ENCODE peak calls at places on chromosomes 4 and X, in nine cellular contexts. M is GM23338; T is CD8-positive, alpha-beta memory T cell; C is breast epithelium; H is pancreas; Z is GM23248; X is IMR-90; K is vagina; N is neural progenitor cell. O is an unnamed sample. For H3K4me1, the result is how much of the 10 kb centered on the place peaks cover.

GRCh38 chrX:72280210-72280882 is 3.3 kb upstream of the RPS4X start:
- DNase-seq in M (no peak), T (no peak), C (no peak), H (no peak), Z (peak), X (peak), K (no peak), N (no peak), O (no peak)

GRCh38 chr4:40003986-40004385 is 26.3 kb upstream of the PDS5A start:
- DNase-seq in M (no peak), T (no peak), C (no peak), H (no peak), Z (peak), X (peak), K (no peak), N (no peak), O (no peak)

GRCh38 chrX:104335765-104336164 is 81.0 kb upstream of the ESX1 start:
- DNase-seq in M (no peak), T (no peak), C (no peak), H (no peak), Z (peak), X (peak), K (no peak), N (no peak), O (no peak)

GRCh38 chr4:3346146-3346545 is 53.3 kb downstream of the RGS12 start:
- DNase-seq in M (peak), T (peak), C (peak), H (no peak), Z (peak), X (peak), K (peak), N (peak), O (no peak)

GRCh38 chrX:123665197-123665596 is 67.7 kb downstream of the THOC2 start:
- DNase-seq in M (no peak), T (no peak), C (no peak), H (no peak), Z (peak), X (no peak), K (no peak), N (no peak), O (no peak)

GRCh38 chr4:107838138-107838618 is 13.4 kb downstream of the SGMS2 start:
- DNase-seq in M (no peak), T (no peak), C (no peak), H (no peak), Z (peak), X (peak), K (no peak), N (no peak), O (no peak)

GRCh38 chr4:150224896-150225591 is 146.8 kb downstream of the DCLK2 start:
- DNase-seq in M (peak), T (no peak), C (no peak), H (no peak), Z (peak), X (peak), K (no peak), N (peak), O (no peak)

GRCh38 chrX:96182366-96182765 is 502.3 kb upstream of the DIAPH2 start:
- DNase-seq in M (peak), T (no peak), C (no peak), H (no peak), Z (peak), X (peak), K (no peak), N (peak), O (no peak)

GRCh38 chr4:120132935-120133334 is 66.3 kb upstream of the MAD2L1 start:
- DNase-seq in M (no peak), T (no peak), C (no peak), H (no peak), Z (no peak), X (peak), K (no peak), N (no peak), O (no peak)

GRCh38 chrX:13473666-13474516 is 95.5 kb upstream of the EGFL6 start:
- DNase-seq in M (no peak), T (peak), C (no peak), H (no peak), Z (peak), X (peak), K (no peak), N (peak), O (no peak)

GRCh38 chr4:58551676-58552075 is 1441.5 kb upstream of the IGFBP7 start:
- DNase-seq in M (no peak), T (no peak), C (no peak), H (no peak), Z (no peak), X (no peak), K (no peak), N (no peak), O (no peak)

GRCh38 chr4:24842356-24842755 is 47.0 kb downstream of the SOD3 start:
- DNase-seq in M (no peak), T (no peak), C (no peak), H (no peak), Z (no peak), X (peak), K (no peak), N (no peak), O (no peak)

GRCh38 chr4:173014113-173014558 is 154.5 kb upstream of the GALNT7 start:
- DNase-seq in M (peak), T (no peak), C (no peak), H (no peak), Z (peak), X (peak), K (no peak), N (peak), O (no peak)

GRCh38 chr4:120808475-120809141 is 113.9 kb downstream of the PRDM5 start:
- DNase-seq in M (no peak), T (no peak), C (no peak), H (peak), Z (no peak), X (no peak), K (no peak), N (no peak), O (no peak)

GRCh38 chrX:78513996-78514745 is 145.0 kb downstream of the RTL3 start:
- DNase-seq in M (peak), T (no peak), C (no peak), H (no peak), Z (no peak), X (no peak), K (no peak), N (peak), O (no peak)

GRCh38 chr4:141021397-141022194 is 111.7 kb downstream of the RNF150 start:
- DNase-seq in M (no peak), T (no peak), C (no peak), H (no peak), Z (no peak), X (no peak), K (no peak), N (no peak), O (no peak)
- H3K27ac ChIP-seq in M (no peak), T (no peak), C (peak), H (no peak), Z (no peak), X (no peak), K (peak), N (no peak), O (no peak)

DNA sequence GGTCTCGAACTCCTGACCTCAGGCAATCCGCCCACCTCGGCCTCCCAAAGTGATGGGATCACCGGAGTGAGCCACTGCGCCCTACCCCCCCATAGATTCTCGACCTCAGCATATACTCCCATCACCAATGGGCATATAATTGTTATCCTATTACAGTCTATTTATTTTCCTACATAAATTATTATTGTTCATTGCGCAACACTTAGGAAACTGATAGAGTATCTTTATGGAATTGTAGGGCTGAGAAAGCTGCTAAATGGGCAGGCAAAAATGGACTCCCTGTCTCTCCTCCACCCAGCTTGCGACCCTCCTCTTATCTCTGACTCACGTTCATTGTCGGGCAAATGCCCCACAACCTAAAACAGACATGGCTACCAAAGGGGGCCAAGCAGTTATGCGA is 1.0 kb downstream of the ERVMER34-1 start:
- DNase-seq in M (no peak), T (no peak), C (no peak), H (no peak), Z (no peak), X (no peak), K (no peak), N (no peak), O (no peak)
- H3K4me1 ChIP-seq in M (under half), T (under half), C (under half), H (under half), Z (under half), X (under half), K (under half), N (under half), O (under half)

DNA sequence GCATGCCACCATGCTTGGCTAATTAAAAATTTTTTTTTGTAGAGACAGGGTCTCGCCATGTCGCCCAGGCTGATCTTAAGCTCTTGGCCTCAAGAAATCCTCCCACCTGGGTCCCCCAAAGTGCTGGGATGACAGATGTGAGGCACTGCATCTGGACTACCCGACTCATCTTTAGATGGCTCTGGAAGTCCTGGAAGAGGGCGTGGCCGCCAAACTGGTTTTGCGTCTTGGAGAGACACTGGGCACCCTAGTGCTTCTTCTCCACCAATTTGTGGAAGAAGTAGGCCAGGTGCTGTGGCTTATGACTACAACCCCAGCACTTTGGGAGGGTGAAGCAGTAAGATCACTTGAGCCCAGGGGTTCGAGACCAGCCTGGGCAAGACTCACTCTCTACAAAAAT is 47.6 kb downstream of the HOPX start:
- DNase-seq in M (no peak), T (no peak), C (no peak), H (no peak), Z (no peak), X (no peak), K (no peak), N (no peak), O (no peak)
- H3K27ac ChIP-seq in M (no peak), T (no peak), C (no peak), H (no peak), Z (no peak), X (no peak), K (no peak), N (no peak), O (no peak)

DNA sequence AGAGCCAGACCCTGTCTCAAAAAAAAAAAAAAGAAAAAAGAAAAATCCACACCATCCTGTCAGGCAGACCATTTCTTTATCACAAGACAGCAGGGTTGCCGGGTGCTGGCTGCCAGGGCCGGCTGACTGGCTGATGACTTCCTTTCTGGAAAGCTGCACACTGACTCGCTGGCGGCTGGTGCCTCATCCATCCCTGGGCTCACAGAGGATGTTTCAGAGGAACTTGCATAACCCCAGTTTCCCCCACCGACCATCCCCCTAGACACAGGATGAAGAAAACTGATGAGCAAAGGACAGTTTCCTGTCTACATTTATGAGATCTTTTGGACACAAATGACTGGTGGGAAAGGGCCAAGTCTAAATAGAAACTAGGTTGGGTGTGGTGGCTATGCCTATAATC is 14.1 kb downstream of the HPSE start:
- DNase-seq in M (no peak), T (no peak), C (peak), H (no peak), Z (peak), X (peak), K (no peak), N (no peak), O (peak)
- H3K4me1 ChIP-seq in M (under half), T (under half), C (under half), H (under half), Z (under half), X (under half), K (under half), N (under half), O (under half)

DNA sequence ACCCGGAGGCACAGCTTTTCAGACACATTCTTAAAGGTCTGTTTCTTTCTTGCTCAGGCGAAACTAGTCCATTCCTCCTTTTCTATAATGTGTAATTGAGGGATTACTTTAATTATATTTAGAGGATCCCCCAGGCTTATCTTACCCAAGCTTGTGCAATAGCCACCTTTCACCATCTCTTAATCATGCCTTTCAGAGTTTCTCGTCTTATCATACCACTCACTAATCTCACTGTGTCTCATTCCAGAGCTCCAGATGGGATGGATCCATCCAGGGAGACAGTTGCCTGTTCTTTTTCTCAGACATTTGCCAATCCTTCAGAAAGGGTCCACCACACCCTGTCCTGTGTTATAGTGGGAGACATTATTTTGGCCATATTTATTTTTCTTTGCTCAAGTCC is 12.5 kb downstream of the SPARCL1 start:
- DNase-seq in M (no peak), T (no peak), C (no peak), H (no peak), Z (no peak), X (no peak), K (no peak), N (no peak), O (no peak)
- H3K27ac ChIP-seq in M (no peak), T (no peak), C (no peak), H (no peak), Z (no peak), X (no peak), K (peak), N (no peak), O (no peak)

GRCh38 chr4:159177265-159178146 is 74.6 kb downstream of the RAPGEF2 start:
- DNase-seq in M (no peak), T (no peak), C (no peak), H (no peak), Z (no peak), X (no peak), K (no peak), N (no peak), O (no peak)
- H3K4me1 ChIP-seq in M (half or more), T (under half), C (under half), H (under half), Z (under half), X (under half), K (under half), N (under half), O (under half)

DNA sequence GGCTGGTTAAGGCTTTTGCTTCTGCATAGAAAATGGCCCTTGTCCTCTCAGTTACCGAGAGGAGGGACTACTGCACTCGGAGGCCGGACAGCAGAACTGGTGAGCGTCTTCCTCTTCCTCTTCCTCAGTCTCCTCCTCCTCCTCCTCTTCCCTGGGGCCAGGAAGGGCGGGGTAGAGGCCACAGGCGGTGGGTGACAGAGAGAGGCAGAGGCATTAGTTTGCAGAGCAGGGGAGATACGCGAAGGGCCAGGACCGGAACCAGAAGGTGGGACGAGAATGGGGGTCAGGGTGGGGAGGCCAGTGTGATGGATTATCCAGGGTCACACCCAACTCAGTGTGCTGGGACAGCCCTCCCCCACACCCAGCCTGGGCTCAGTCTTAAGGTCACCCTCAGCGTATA is 14.5 kb downstream of the IQSEC2 start:
- DNase-seq in M (no peak), T (no peak), C (no peak), H (no peak), Z (no peak), X (no peak), K (no peak), N (no peak), O (no peak)
- H3K27ac ChIP-seq in M (no peak), T (no peak), C (no peak), H (no peak), Z (no peak), X (no peak), K (peak), N (no peak), O (no peak)

O was measured in left lung.